ENCODE peak calls at places on chromosomes 5 and 9, in nine cellular contexts. One of them, this sample, is unnamed.
A peak's percentile ranks its signal among the peaks of the same experiment; 100 is the strongest.

GRCh38 chr5:53037141-53037859 is 48.1 kb downstream of the ITGA2 start:
- DNase-seq in substantia nigra: no peak
- DNase-seq in NCI-H2081 treated with DMSO at 0.1 percent for 48 hours: no peak
- DNase-seq in effector CD4-positive, alpha-beta T cell: no peak
- DNase-seq in amygdala: no peak
- DNase-seq in SW480: peak; percentile 15
- DNase-seq in activated CD4-positive, alpha-beta T cell treated with anti-CD3 and anti-CD28 coated beads, Interleukin-2, amount 50 U/mL, for 48 hours: no peak
- DNase-seq in epithelial cell of proximal tubule: no peak
- DNase-seq in activated T-cell treated with anti-CD3 and anti-CD28 coated beads for 24 hours: no peak
- DNase-seq in this sample: no peak

GRCh38 chr9:108831496-108832178 is 24.1 kb downstream of the ACTL7B start:
- DNase-seq in substantia nigra: no peak
- DNase-seq in NCI-H2081 treated with DMSO at 0.1 percent for 48 hours: no peak
- DNase-seq in effector CD4-positive, alpha-beta T cell: no peak
- DNase-seq in amygdala: no peak
- DNase-seq in SW480: no peak
- DNase-seq in activated CD4-positive, alpha-beta T cell treated with anti-CD3 and anti-CD28 coated beads, Interleukin-2, amount 50 U/mL, for 48 hours: no peak
- DNase-seq in epithelial cell of proximal tubule: no peak
- DNase-seq in activated T-cell treated with anti-CD3 and anti-CD28 coated beads for 24 hours: no peak
- DNase-seq in this sample: no peak

GRCh38 chr9:4865685-4866084 is 72.9 kb downstream of the RCL1 start:
- DNase-seq in substantia nigra: no peak
- DNase-seq in NCI-H2081 treated with DMSO at 0.1 percent for 48 hours: no peak
- DNase-seq in effector CD4-positive, alpha-beta T cell: no peak
- DNase-seq in amygdala: no peak
- DNase-seq in SW480: no peak
- DNase-seq in activated CD4-positive, alpha-beta T cell treated with anti-CD3 and anti-CD28 coated beads, Interleukin-2, amount 50 U/mL, for 48 hours: peak; percentile 14
- DNase-seq in epithelial cell of proximal tubule: no peak
- DNase-seq in activated T-cell treated with anti-CD3 and anti-CD28 coated beads for 24 hours: no peak
- DNase-seq in this sample: peak; percentile 5

GRCh38 chr9:1939926-1940368 is 75.2 kb upstream of the SMARCA2 start:
- DNase-seq in substantia nigra: peak; percentile 5
- DNase-seq in NCI-H2081 treated with DMSO at 0.1 percent for 48 hours: no peak
- DNase-seq in effector CD4-positive, alpha-beta T cell: no peak
- DNase-seq in amygdala: no peak
- DNase-seq in SW480: peak; percentile 42
- DNase-seq in activated CD4-positive, alpha-beta T cell treated with anti-CD3 and anti-CD28 coated beads, Interleukin-2, amount 50 U/mL, for 48 hours: peak; percentile 49
- DNase-seq in epithelial cell of proximal tubule: peak; percentile 1
- DNase-seq in activated T-cell treated with anti-CD3 and anti-CD28 coated beads for 24 hours: peak; percentile 28
- DNase-seq in this sample: peak; percentile 43

GRCh38 chr5:160507181-160507811 is 85.6 kb downstream of the PTTG1 start:
- DNase-seq in substantia nigra: no peak
- DNase-seq in NCI-H2081 treated with DMSO at 0.1 percent for 48 hours: no peak
- DNase-seq in effector CD4-positive, alpha-beta T cell: no peak
- DNase-seq in amygdala: peak; percentile 15
- DNase-seq in SW480: peak; percentile 25
- DNase-seq in activated CD4-positive, alpha-beta T cell treated with anti-CD3 and anti-CD28 coated beads, Interleukin-2, amount 50 U/mL, for 48 hours: peak; percentile 56
- DNase-seq in epithelial cell of proximal tubule: no peak
- DNase-seq in activated T-cell treated with anti-CD3 and anti-CD28 coated beads for 24 hours: peak; percentile 37
- DNase-seq in this sample: no peak

GRCh38 chr5:157582731-157583580 is 7.4 kb upstream of the ADAM19 start:
- DNase-seq in substantia nigra: no peak
- DNase-seq in NCI-H2081 treated with DMSO at 0.1 percent for 48 hours: no peak
- DNase-seq in effector CD4-positive, alpha-beta T cell: no peak
- DNase-seq in amygdala: no peak
- DNase-seq in SW480: no peak
- DNase-seq in activated CD4-positive, alpha-beta T cell treated with anti-CD3 and anti-CD28 coated beads, Interleukin-2, amount 50 U/mL, for 48 hours: no peak
- DNase-seq in epithelial cell of proximal tubule: no peak
- DNase-seq in activated T-cell treated with anti-CD3 and anti-CD28 coated beads for 24 hours: no peak
- DNase-seq in this sample: no peak

GRCh38 chr9:98632839-98633238 is 75.9 kb downstream of the GABBR2 start:
- DNase-seq in substantia nigra: no peak
- DNase-seq in NCI-H2081 treated with DMSO at 0.1 percent for 48 hours: no peak
- DNase-seq in effector CD4-positive, alpha-beta T cell: no peak
- DNase-seq in amygdala: no peak
- DNase-seq in SW480: no peak
- DNase-seq in activated CD4-positive, alpha-beta T cell treated with anti-CD3 and anti-CD28 coated beads, Interleukin-2, amount 50 U/mL, for 48 hours: no peak
- DNase-seq in epithelial cell of proximal tubule: no peak
- DNase-seq in activated T-cell treated with anti-CD3 and anti-CD28 coated beads for 24 hours: no peak
- DNase-seq in this sample: no peak

GRCh38 chr9:111926421-111926875 is 29.8 kb downstream of the UGCG start:
- DNase-seq in substantia nigra: peak; percentile 22
- DNase-seq in NCI-H2081 treated with DMSO at 0.1 percent for 48 hours: no peak
- DNase-seq in effector CD4-positive, alpha-beta T cell: peak; percentile 53
- DNase-seq in amygdala: no peak
- DNase-seq in SW480: no peak
- DNase-seq in activated CD4-positive, alpha-beta T cell treated with anti-CD3 and anti-CD28 coated beads, Interleukin-2, amount 50 U/mL, for 48 hours: peak; percentile 47
- DNase-seq in epithelial cell of proximal tubule: no peak
- DNase-seq in activated T-cell treated with anti-CD3 and anti-CD28 coated beads for 24 hours: peak; percentile 33
- DNase-seq in this sample: peak; percentile 37